ENCODE peak calls at places on chromosomes 12 and 14, in four cellular contexts. H is suprapubic skin; U is activated naive CD8-positive, alpha-beta T cell treated with anti-CD3 and anti-CD28 coated beads for 36 hours; J is activated T-cell treated with anti-CD3 and anti-CD28 coated beads for 1 hour. L is an unnamed sample.

GRCh38 chr12:124369901-124370378 is 75.0 kb downstream of the RFLNA start:
- DNase-seq in U (no peak), J (no peak), H (no peak), L (no peak)

GRCh38 chr14:68686724-68687123 is 106.1 kb downstream of the ZFP36L1 start:
- DNase-seq in J (no peak), U (no peak), H (no peak), L (no peak)

GRCh38 chr14:93701562-93701961 is 86.7 kb downstream of the PRIMA1 start:
- DNase-seq in J (no peak), U (no peak), H (no peak), L (no peak)

GRCh38 chr14:99510556-99511139 is 29.4 kb downstream of the CCNK start:
- DNase-seq in J (no peak), H (no peak), U (no peak), L (peak; percentile 50)

GRCh38 chr12:115440438-115440837 is 756.5 kb upstream of the TBX3 start:
- DNase-seq in H (no peak), U (no peak), J (no peak), L (peak; percentile 86)

GRCh38 chr12:25884920-25885234 is 73.6 kb upstream of the RASSF8 start:
- DNase-seq in H (no peak), J (no peak), U (no peak), L (no peak)

GRCh38 chr14:101033006-101033405 is 129.5 kb upstream of the RTL1 start:
- DNase-seq in H (peak; percentile 22), J (no peak), U (no peak), L (peak; percentile 29)

GRCh38 chr12:27589419-27589818 is 65.4 kb downstream of the PPFIBP1 start:
- DNase-seq in J (no peak), H (no peak), U (no peak), L (no peak)

GRCh38 chr14:68894802-68895201 is 84.3 kb downstream of the ACTN1 start:
- DNase-seq in H (no peak), J (no peak), U (no peak), L (no peak)

GRCh38 chr12:24748326-24748725 is 200.6 kb downstream of the BCAT1 start:
- DNase-seq in J (no peak), H (no peak), U (no peak), L (no peak)

GRCh38 chr12:1800646-1801284 is 19.6 kb upstream of the LRTM2 start:
- DNase-seq in J (no peak), H (peak; percentile 60), U (no peak), L (no peak)

GRCh38 chr14:76832503-76832988 is 6.3 kb downstream of the LRRC74A start:
- DNase-seq in J (no peak), H (no peak), U (no peak), L (no peak)

GRCh38 chr12:92123780-92124707 is 21.6 kb downstream of the BTG1 start:
- DNase-seq in H (no peak), J (no peak), U (no peak), L (no peak)

GRCh38 chr12:645563-646071 is 17.6 kb downstream of the NINJ2 start:
- DNase-seq in J (no peak), U (no peak), H (peak; percentile 74), L (no peak)

GRCh38 chr14:82595466-82595865 is 1061.8 kb upstream of the SEL1L start:
- DNase-seq in J (no peak), H (no peak), U (no peak), L (no peak)

GRCh38 chr14:100591453-100592371 is 4.5 kb upstream of the BEGAIN start:
- DNase-seq in H (peak; percentile 49), U (no peak), J (no peak), L (peak; percentile 55)

GRCh38 chr12:103737881-103738280 is 103.2 kb downstream of the NT5DC3 start:
- DNase-seq in U (no peak), H (no peak), J (no peak), L (no peak)

GRCh38 chr12:46535907-46536306 is 163.3 kb upstream of the SLC38A2 start:
- DNase-seq in H (no peak), J (no peak), U (no peak), L (no peak)

GRCh38 chr14:94372021-94372605 is 16.3 kb downstream of the SERPINA1 start:
- DNase-seq in U (no peak), J (no peak), H (no peak), L (no peak)

GRCh38 chr12:103268831-103269514 is 226.8 kb downstream of the C12orf42 start:
- DNase-seq in U (no peak), H (no peak), J (no peak), L (no peak)

GRCh38 chr12:93912086-93912733 is 235.0 kb downstream of the CRADD start:
- DNase-seq in H (no peak), J (no peak), U (no peak), L (no peak)

GRCh38 chr14:89268514-89268913 is 148.5 kb downstream of the FOXN3 start:
- DNase-seq in J (no peak), H (no peak), U (no peak), L (no peak)

GRCh38 chr14:35661875-35662274 is 127.9 kb downstream of the INSM2 start:
- DNase-seq in H (no peak), U (no peak), J (no peak), L (no peak)

GRCh38 chr12:54692353-54692752 is 44.2 kb upstream of the DCD start:
- DNase-seq in J (no peak), U (no peak), H (no peak), L (no peak)

GRCh38 chr12:14614704-14615121 is 47.0 kb upstream of the PLBD1 start:
- DNase-seq in J (no peak), H (no peak), U (no peak), L (no peak)

GRCh38 chr14:72686832-72687231 is 207.1 kb downstream of the DPF3 start:
- DNase-seq in U (no peak), J (no peak), H (no peak), L (no peak)

GRCh38 chr12:34605510-34605887 is 583.2 kb downstream of the ALG10 start:
- DNase-seq in H (peak; percentile 29), U (no peak), J (no peak), L (peak; percentile 44)

GRCh38 chr14:56886471-56887062 is 76.3 kb upstream of the OTX2 start:
- DNase-seq in U (no peak), H (no peak), J (no peak), L (no peak)

GRCh38 chr14:36941783-36942521 is 230.5 kb downstream of the SLC25A21 start:
- DNase-seq in U (peak; percentile 42), H (peak; percentile 75), J (peak; percentile 23), L (peak; percentile 78)